ENCODE peak calls at places on chromosomes 6 and 20, in five cellular contexts. W is transverse colon; K is naive thymus-derived CD4-positive, alpha-beta T cell; B is A549; H is SK-N-SH. L is an unnamed sample. For H3K4me1, the result is how much of the 10 kb centered on the place peaks cover.

GRCh38 chr20:62515826-62516225 is 40.0 kb upstream of the GATA5 start:
- DNase-seq in W (no peak), B (no peak), H (no peak), K (no peak), L (no peak)

GRCh38 chr6:160030103-160030502 is 61.2 kb downstream of the IGF2R start:
- DNase-seq in W (peak), H (peak), K (no peak), B (peak), L (peak)

GRCh38 chr6:164168595-164168994 is 754.1 kb downstream of the QKI start:
- DNase-seq in H (no peak), W (no peak), B (no peak), K (no peak), L (no peak)

GRCh38 chr6:42007753-42008528 is 42.4 kb upstream of the TAF8 start:
- DNase-seq in W (no peak), K (peak), H (no peak), B (no peak), L (no peak)

GRCh38 chr6:37369321-37370196 is 15.8 kb downstream of the RNF8 start:
- DNase-seq in W (no peak), B (no peak), K (no peak), H (no peak), L (no peak)

GRCh38 chr6:138593100-138593877 is 94.0 kb upstream of the NHSL1 start:
- DNase-seq in W (peak), K (no peak), H (no peak), B (peak), L (peak)

GRCh38 chr20:49635171-49635570 is 67.2 kb upstream of the PTGIS start:
- DNase-seq in W (peak), K (no peak), H (peak), B (no peak), L (no peak)

GRCh38 chr20:61296629-61297019 is 44.6 kb downstream of the CDH4 start:
- DNase-seq in H (no peak), B (no peak), W (no peak), K (no peak), L (no peak)

GRCh38 chr20:37902504-37903313 is at the start of gene VSTM2L:
- DNase-seq in B (peak), K (no peak), H (peak), W (peak), L (no peak)

GRCh38 chr6:31474871-31475286 is 23.1 kb upstream of the MICB start:
- DNase-seq in K (no peak), B (no peak), W (no peak), H (peak), L (no peak)

GRCh38 chr20:12925214-12925755 is 83.5 kb upstream of the SPTLC3 start:
- DNase-seq in H (peak), W (peak), K (peak), B (peak), L (peak)

GRCh38 chr20:4283011-4283410 is 267.7 kb upstream of the RNF24 start:
- DNase-seq in W (no peak), H (no peak), B (no peak), K (no peak), L (no peak)

GRCh38 chr20:38601216-38602184 is at the start of gene ARHGAP40:
- DNase-seq in B (no peak), K (no peak), H (peak), W (peak), L (peak)

GRCh38 chr20:38602185-38602581 is 574 bp downstream of the ARHGAP40 start:
- DNase-seq in B (no peak), H (no peak), K (no peak), W (no peak), L (no peak)

GRCh38 chr20:32112862-32113261 is 3.3 kb downstream of the TM9SF4 start:
- DNase-seq in W (peak), B (no peak), H (no peak), K (no peak), L (peak)

GRCh38 chr6:128208078-128208477 is 307.2 kb upstream of the THEMIS start:
- DNase-seq in K (no peak), H (no peak), B (no peak), W (no peak), L (no peak)

GRCh38 chr6:29447670-29448069 is 8.6 kb downstream of the OR10C1 start:
- DNase-seq in K (no peak), W (no peak), H (no peak), B (no peak), L (no peak)

GRCh38 chr20:21251278-21251677 is 51.9 kb upstream of the XRN2 start:
- DNase-seq in W (no peak), H (no peak), K (no peak), B (no peak), L (no peak)

GRCh38 chr20:4936851-4937412 is 64.4 kb downstream of the SLC23A2 start:
- DNase-seq in K (no peak), W (no peak), B (no peak), H (no peak), L (no peak)

GRCh38 chr20:11155156-11155805 is 481.5 kb upstream of the JAG1 start:
- DNase-seq in B (no peak), H (no peak), W (no peak), K (no peak), L (peak)

GRCh38 chr6:45923831-45924391 is 91.7 kb downstream of the CLIC5 start:
- DNase-seq in K (no peak), B (no peak), H (no peak), W (no peak), L (no peak)

GRCh38 chr6:170057961-170058877 is 232.7 kb downstream of the DLL1 start:
- DNase-seq in H (no peak), K (no peak), W (peak), B (no peak), L (peak)

GRCh38 chr6:164563866-164564265 is 745.5 kb downstream of the C6orf118 start:
- DNase-seq in W (no peak), B (no peak), K (no peak), H (no peak), L (no peak)

GRCh38 chr6:28710466-28711191 is 184.9 kb downstream of the GPX5 start:
- DNase-seq in H (no peak), K (no peak), B (peak), W (no peak), L (no peak)

GRCh38 chr6:41690541-41691330 is 44.7 kb downstream of the TFEB start:
- DNase-seq in B (no peak), W (no peak), K (no peak), H (no peak), L (no peak)

GRCh38 chr6:141587482-141588266 is 545.1 kb upstream of the GJE1 start:
- DNase-seq in H (no peak), B (no peak), W (no peak), K (no peak), L (no peak)

GRCh38 chr20:47585087-47585747 is 83.5 kb downstream of the NCOA3 start:
- DNase-seq in B (no peak), K (no peak), H (no peak), W (no peak), L (no peak)
- H3K4me1 ChIP-seq in B (half or more), K (under half), H (under half), W (under half), L (under half)

GRCh38 chr6:157429248-157429647 is 48.3 kb downstream of the ZDHHC14 start:
- DNase-seq in B (no peak), K (no peak), H (no peak), W (no peak), L (no peak)
- H3K27ac ChIP-seq in B (no peak), K (no peak), H (no peak), W (no peak), L (no peak)

DNA sequence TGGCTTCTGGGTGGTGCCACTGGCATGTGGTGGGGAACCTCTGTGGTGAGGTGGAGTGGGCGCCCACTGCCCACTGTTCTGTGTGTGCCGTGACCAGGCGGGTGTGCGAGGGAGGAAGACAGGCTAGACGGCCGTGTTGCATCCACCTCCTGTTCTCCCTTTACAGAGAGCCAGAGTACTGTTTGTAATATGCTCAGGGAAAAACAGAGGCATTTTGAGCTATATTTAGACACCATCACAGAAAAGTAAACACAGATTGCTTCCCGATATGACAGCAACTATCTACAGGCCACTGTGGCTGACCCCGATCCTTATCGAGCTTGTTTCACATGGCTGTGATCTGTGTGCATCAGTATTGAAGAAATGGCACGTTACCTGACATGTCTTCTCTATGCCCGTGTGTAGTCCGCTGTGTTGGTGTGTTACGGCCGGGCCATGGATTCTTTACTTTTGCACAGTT is 45.6 kb downstream of the ARID1B start:
- DNase-seq in W (no peak), K (no peak), B (no peak), H (peak), L (no peak)
- H3K4me1 ChIP-seq in W (under half), K (under half), B (under half), H (under half), L (under half)

GRCh38 chr6:84218091-84218490 is 9.4 kb downstream of the CEP162 start:
- DNase-seq in K (no peak), H (no peak), B (no peak), W (no peak), L (no peak)
- H3K27ac ChIP-seq in K (no peak), H (no peak), B (no peak), W (no peak), L (no peak)

DNA sequence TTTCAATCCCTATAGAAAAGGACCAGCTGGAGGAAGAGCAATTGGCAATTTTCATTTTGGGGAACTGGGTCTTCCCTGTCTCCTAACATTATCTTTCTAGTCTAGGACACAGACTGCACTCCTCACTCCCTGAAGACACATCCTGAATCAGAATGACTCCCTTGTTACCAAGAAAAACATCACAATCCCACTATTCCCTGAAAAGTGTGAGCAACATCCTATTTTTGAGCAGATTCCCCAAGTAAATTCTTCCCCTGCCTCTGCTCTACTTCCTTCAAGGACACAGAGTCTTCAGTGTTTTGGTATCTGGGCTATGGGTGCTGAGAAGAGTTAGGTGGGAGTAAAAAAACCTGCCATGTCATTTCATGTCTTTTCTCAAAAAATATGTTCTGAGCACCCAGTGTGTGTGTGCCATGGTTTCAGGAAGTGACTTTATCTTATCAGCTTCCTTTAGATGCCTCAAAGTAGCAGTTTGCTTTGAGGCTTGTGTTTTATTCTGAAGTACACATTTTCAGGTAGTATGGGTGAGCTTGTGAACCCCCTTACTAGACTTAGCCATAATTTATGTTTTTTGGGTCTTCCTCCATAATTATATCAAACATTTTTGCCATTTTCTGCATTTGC is 12.4 kb downstream of the LAMA4 start:
- DNase-seq in B (no peak), H (no peak), K (no peak), W (no peak), L (no peak)
- H3K4me1 ChIP-seq in B (under half), H (under half), K (under half), W (under half), L (under half)

GRCh38 chr6:33745558-33745957 is 1.1 kb downstream of the IP6K3 start:
- DNase-seq in B (no peak), W (peak), H (no peak), K (no peak), L (no peak)
- H3K27ac ChIP-seq in B (peak), W (peak), H (no peak), K (no peak), L (peak)